ENCODE peak calls at places on chromosomes 16 and 17, in seven cellular contexts. S is stomach, R is MM.1S, N is prostate gland, C is A549, P is adrenal gland, I is ovary. Y is an unnamed sample.

GRCh38 chr16:11560701-11561439 is 25.8 kb downstream of the LITAF start:
- DNase-seq in S (no peak), R (no peak), N (no peak), C (no peak), P (no peak), I (peak; percentile 67), Y (no peak)

GRCh38 chr16:12500771-12501170 is 302.9 kb downstream of the CPPED1 start:
- DNase-seq in S (peak; percentile 56), R (no peak), N (no peak), C (peak; percentile 29), P (no peak), I (no peak), Y (no peak)

GRCh38 chr16:12901597-12902436 is at the start of gene SHISA9:
- DNase-seq in S (no peak), R (no peak), N (no peak), C (no peak), P (peak; percentile 16), I (no peak), Y (no peak)

GRCh38 chr17:37305406-37305905 is 70.3 kb upstream of the C17orf78 start:
- DNase-seq in S (no peak), R (no peak), N (no peak), C (no peak), P (no peak), I (no peak), Y (no peak)

GRCh38 chr17:6936370-6937028 is 59.4 kb upstream of the ALOX12 start:
- DNase-seq in S (no peak), R (peak; percentile 16), N (no peak), C (no peak), P (peak; percentile 31), I (no peak), Y (no peak)

GRCh38 chr16:10930755-10931093 is 11.5 kb downstream of the DEXI start:
- DNase-seq in S (no peak), R (no peak), N (no peak), C (no peak), P (no peak), I (no peak), Y (no peak)

GRCh38 chr17:29929006-29929543 is 953 bp downstream of the SSH2 start:
- DNase-seq in S (peak; percentile 43), R (peak; percentile 20), N (peak; percentile 10), C (peak; percentile 57), P (peak; percentile 21), I (no peak), Y (peak; percentile 44)

GRCh38 chr17:83103200-83103937 is 24.0 kb downstream of the METRNL start:
- DNase-seq in S (peak; percentile 83), R (no peak), N (peak; percentile 40), C (peak; percentile 68), P (peak; percentile 71), I (no peak), Y (peak; percentile 76)

GRCh38 chr17:9181640-9182039 is 160.3 kb downstream of the NTN1 start:
- DNase-seq in S (no peak), R (no peak), N (no peak), C (no peak), P (no peak), I (no peak), Y (no peak)
- H3K4me1 ChIP-seq in S (peaks cover 9% of the 10 kb centered on the region), R (no peaks in the 10 kb centered on the region), N (peaks cover 5% of the 10 kb centered on the region), C (no peaks in the 10 kb centered on the region), P (no peaks in the 10 kb centered on the region), I (peaks cover 9% of the 10 kb centered on the region), Y (peaks cover 8% of the 10 kb centered on the region)

GRCh38 chr17:46061435-46061834 is 62.4 kb downstream of the STH start:
- DNase-seq in S (no peak), R (no peak), N (no peak), C (peak; percentile 42), P (no peak), I (no peak), Y (no peak)
- TF ChIP-seq CTCF in S (no peak), R (peak; percentile 30), N (peak; percentile 6), C (peak; percentile 46), P (no peak), I (no peak), Y (peak; percentile 19)

GRCh38 chr17:57032343-57032742 is 52.7 kb upstream of the AKAP1 start:
- DNase-seq in S (peak; percentile 70), R (no peak), N (peak; percentile 80), C (no peak), P (no peak), I (peak; percentile 36), Y (peak; percentile 86)

GRCh38 chr17:57037401-57037800 is 47.6 kb upstream of the AKAP1 start:
- DNase-seq in S (no peak), R (no peak), N (no peak), C (no peak), P (no peak), I (no peak), Y (peak; percentile 70)

GRCh38 chr17:57035971-57036481 is 49.0 kb upstream of the AKAP1 start:
- DNase-seq in S (peak; percentile 83), R (no peak), N (peak; percentile 61), C (no peak), P (no peak), I (no peak), Y (peak; percentile 81)

GRCh38 chr17:57034807-57035754 is 50.0 kb upstream of the AKAP1 start:
- DNase-seq in S (peak; percentile 30), R (no peak), N (peak; percentile 72), C (no peak), P (no peak), I (no peak), Y (peak; percentile 64)

DNA sequence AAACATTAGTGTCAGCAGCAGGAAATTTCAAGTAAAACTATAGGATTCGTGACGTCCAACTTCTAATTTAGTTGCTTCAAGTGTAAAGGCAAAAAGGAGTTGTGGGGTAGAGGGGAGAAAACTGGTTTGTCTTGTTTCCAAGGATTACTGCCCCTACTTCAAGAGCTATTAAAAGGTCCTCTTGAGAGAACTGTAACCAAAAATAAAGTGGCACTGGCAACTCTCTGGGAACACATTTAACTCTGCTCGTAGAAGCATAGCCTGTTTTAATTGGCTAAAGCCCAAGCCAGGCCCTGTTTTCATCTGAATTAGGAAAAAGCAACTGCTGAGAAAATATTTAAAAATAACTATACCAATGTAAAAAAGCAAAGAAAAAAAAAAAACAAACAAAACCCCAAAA is 51.8 kb upstream of the AKAP1 start:
- DNase-seq in S (peak; percentile 30), R (no peak), N (peak; percentile 72), C (no peak), P (no peak), I (no peak), Y (peak; percentile 84)
- H3K4me1 ChIP-seq in S (peaks cover 10% of the 10 kb centered on the region), R (no peaks in the 10 kb centered on the region), N (peaks cover 27% of the 10 kb centered on the region), C (peaks cover 5% of the 10 kb centered on the region), P (no peaks in the 10 kb centered on the region), I (peaks cover 1% of the 10 kb centered on the region), Y (peaks cover 54% of the 10 kb centered on the region)

GRCh38 chr17:79024901-79025737 is 1.1 kb downstream of the C1QTNF1 start:
- DNase-seq in S (peak; percentile 43), R (no peak), N (peak; percentile 83), C (no peak), P (no peak), I (peak; percentile 60), Y (peak; percentile 44)

GRCh38 chr17:79026345-79027273 is 2.6 kb downstream of the C1QTNF1 start:
- DNase-seq in S (peak; percentile 24), R (no peak), N (no peak), C (peak; percentile 78), P (peak; percentile 37), I (peak; percentile 77), Y (no peak)

GRCh38 chr17:79022507-79022991 is 1.4 kb upstream of the C1QTNF1 start:
- DNase-seq in S (peak; percentile 63), R (no peak), N (no peak), C (no peak), P (peak; percentile 17), I (peak; percentile 59), Y (no peak)

GRCh38 chr17:79023180-79023705 is 726 bp upstream of the C1QTNF1 start:
- DNase-seq in S (no peak), R (no peak), N (no peak), C (no peak), P (peak; percentile 13), I (peak; percentile 51), Y (no peak)

GRCh38 chr17:79023886-79024771 is at the start of gene C1QTNF1:
- DNase-seq in S (peak; percentile 49), R (peak; percentile 21), N (no peak), C (peak; percentile 35), P (peak; percentile 50), I (peak; percentile 80), Y (peak; percentile 22)
- TF ChIP-seq CTCF in S (no peak), R (peak; percentile 46), N (peak; percentile 69), C (no peak), P (peak; percentile 73), I (no peak), Y (peak; percentile 41)

GRCh38 chr17:75994802-75995350 is 5.8 kb upstream of the CDK3 start:
- DNase-seq in S (no peak), R (no peak), N (no peak), C (no peak), P (no peak), I (no peak), Y (no peak)
- H3K4me1 ChIP-seq in S (peaks cover 11% of the 10 kb centered on the region), R (no peaks in the 10 kb centered on the region), N (peaks cover 2% of the 10 kb centered on the region), C (peaks cover 11% of the 10 kb centered on the region), P (no peaks in the 10 kb centered on the region), I (no peaks in the 10 kb centered on the region), Y (peaks cover 3% of the 10 kb centered on the region)

GRCh38 chr17:42878123-42878880 is 22.3 kb upstream of the G6PC1 start:
- DNase-seq in S (peak; percentile 81), R (peak; percentile 62), N (no peak), C (peak; percentile 25), P (no peak), I (no peak), Y (peak; percentile 49)
- TF ChIP-seq CTCF in S (no peak), R (no peak), N (no peak), C (no peak), P (no peak), I (no peak), Y (no peak)

GRCh38 chr17:77434136-77435114 is 293.7 kb downstream of the SEC14L1 start:
- DNase-seq in S (no peak), R (no peak), N (no peak), C (no peak), P (no peak), I (no peak), Y (no peak)
- H3K4me1 ChIP-seq in S (peaks cover 82% of the 10 kb centered on the region), R (peaks cover 14% of the 10 kb centered on the region), N (peaks cover 19% of the 10 kb centered on the region), C (peaks cover 24% of the 10 kb centered on the region), P (peaks cover 94% of the 10 kb centered on the region), I (peaks cover 54% of the 10 kb centered on the region), Y (peaks cover 38% of the 10 kb centered on the region)

DNA sequence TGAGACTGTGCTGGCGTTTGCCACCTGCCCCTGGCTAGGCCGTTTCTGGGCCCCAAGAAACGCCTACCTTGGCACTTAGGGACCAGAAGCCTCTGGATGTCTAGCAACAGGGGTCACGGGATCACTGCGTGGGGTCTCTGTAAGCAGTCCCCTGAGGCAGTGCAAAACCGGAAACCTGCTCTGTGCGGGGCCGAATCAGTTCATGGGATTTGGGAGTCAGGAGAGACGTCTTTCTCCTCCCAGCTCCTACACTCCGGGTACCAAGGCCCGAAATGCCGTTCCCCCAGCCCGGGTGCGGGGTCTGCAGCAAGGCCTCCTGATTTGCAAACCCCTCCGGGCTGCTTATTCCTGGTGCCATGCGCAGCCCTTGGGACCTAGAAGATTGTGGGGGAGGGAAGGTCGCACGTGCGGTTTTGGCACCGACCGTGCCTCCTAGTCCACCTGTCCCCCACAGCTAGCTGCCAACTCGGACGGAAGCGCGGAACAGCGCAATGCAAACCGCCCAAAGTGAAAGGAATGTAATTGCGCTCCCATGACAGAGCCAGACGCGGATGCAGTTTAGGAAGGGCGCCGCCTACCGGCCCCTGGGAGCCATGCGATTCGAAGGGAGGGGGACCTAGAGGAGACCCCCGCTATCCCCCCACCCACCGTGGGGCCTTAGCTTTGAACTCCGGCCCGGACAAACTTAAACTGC is 6.5 kb downstream of the IRX5 start:
- DNase-seq in S (no peak), R (no peak), N (peak; percentile 84), C (peak; percentile 54), P (no peak), I (no peak), Y (no peak)
- TF ChIP-seq CTCF in S (no peak), R (peak; percentile 20), N (peak; percentile 86), C (peak; percentile 74), P (no peak), I (no peak), Y (no peak)

GRCh38 chr17:19003966-19004600 is 481 bp downstream of the FAM83G start:
- DNase-seq in S (peak; percentile 59), R (peak; percentile 10), N (no peak), C (peak; percentile 58), P (peak; percentile 38), I (peak; percentile 57), Y (peak; percentile 65)
- H3K4me1 ChIP-seq in S (peaks cover 35% of the 10 kb centered on the region), R (peaks cover 13% of the 10 kb centered on the region), N (no peaks in the 10 kb centered on the region), C (peaks cover 38% of the 10 kb centered on the region), P (peaks cover 13% of the 10 kb centered on the region), I (no peaks in the 10 kb centered on the region), Y (peaks cover 25% of the 10 kb centered on the region)